ENCODE peak calls at places on chromosomes 1 and 21, in nine cellular contexts. I is HL-60; D is hepatocyte; A is CD8-positive, alpha-beta T cell; Z is uterus; F is left ventricle myocardium inferior; L is ovary; K is upper lobe of right lung; R is A549. T is an unnamed sample.

GRCh38 chr1:29234471-29234870 is 1.9 kb upstream of the PTPRU start:
- DNase-seq in R (no peak), L (no peak), Z (no peak), F (no peak), K (no peak), A (no peak), I (no peak), D (no peak), T (no peak)

GRCh38 chr1:109191377-109191776 is 22.3 kb upstream of the SARS1 start:
- DNase-seq in K (no peak), F (no peak), R (no peak), A (no peak), I (no peak), L (no peak), Z (no peak), D (no peak), T (no peak)

GRCh38 chr1:208448425-208448824 is 204.2 kb upstream of the PLXNA2 start:
- DNase-seq in R (no peak), L (no peak), A (no peak), F (no peak), I (no peak), K (no peak), Z (no peak), D (no peak), T (no peak)

GRCh38 chr1:118907466-118907865 is 80.7 kb downstream of the TBX15 start:
- DNase-seq in Z (no peak), L (no peak), R (no peak), I (no peak), F (no peak), A (no peak), K (no peak), D (no peak), T (no peak)

GRCh38 chr1:232383455-232384074 is 246.4 kb downstream of the SIPA1L2 start:
- DNase-seq in D (no peak), R (no peak), F (no peak), L (no peak), I (no peak), K (no peak), Z (no peak), A (no peak), T (no peak)

GRCh38 chr1:23594927-23595353 is 35.6 kb upstream of the ID3 start:
- DNase-seq in R (no peak), D (no peak), A (no peak), L (no peak), F (no peak), I (peak; percentile 48), Z (no peak), K (no peak), T (no peak)

GRCh38 chr21:45418301-45419071 is 13.5 kb downstream of the COL18A1 start:
- DNase-seq in I (no peak), A (no peak), R (no peak), L (peak; percentile 30), Z (no peak), F (peak; percentile 12), K (no peak), D (peak; percentile 4), T (no peak)

GRCh38 chr21:36882776-36883175 is 83.7 kb downstream of the HLCS start:
- DNase-seq in D (no peak), F (no peak), I (no peak), R (no peak), A (no peak), L (no peak), K (no peak), Z (no peak), T (no peak)

GRCh38 chr1:1211541-1212511 is 2.1 kb downstream of the TNFRSF4 start:
- DNase-seq in L (no peak), R (no peak), A (no peak), D (no peak), I (no peak), K (no peak), F (peak; percentile 11), Z (no peak), T (no peak)

GRCh38 chr1:1213919-1214599 is at the start of gene TNFRSF4:
- DNase-seq in L (no peak), Z (no peak), A (no peak), F (peak; percentile 12), I (no peak), K (no peak), D (no peak), R (no peak), T (no peak)

GRCh38 chr1:1215266-1215676 is 1.3 kb upstream of the TNFRSF4 start:
- DNase-seq in R (no peak), L (no peak), F (no peak), K (no peak), Z (no peak), I (no peak), A (no peak), D (no peak), T (no peak)

GRCh38 chr1:1212780-1213152 is 1.2 kb downstream of the TNFRSF4 start:
- DNase-seq in Z (no peak), I (peak; percentile 48), A (peak; percentile 37), K (peak; percentile 78), D (no peak), R (no peak), F (peak; percentile 50), L (no peak), T (no peak)

DNA sequence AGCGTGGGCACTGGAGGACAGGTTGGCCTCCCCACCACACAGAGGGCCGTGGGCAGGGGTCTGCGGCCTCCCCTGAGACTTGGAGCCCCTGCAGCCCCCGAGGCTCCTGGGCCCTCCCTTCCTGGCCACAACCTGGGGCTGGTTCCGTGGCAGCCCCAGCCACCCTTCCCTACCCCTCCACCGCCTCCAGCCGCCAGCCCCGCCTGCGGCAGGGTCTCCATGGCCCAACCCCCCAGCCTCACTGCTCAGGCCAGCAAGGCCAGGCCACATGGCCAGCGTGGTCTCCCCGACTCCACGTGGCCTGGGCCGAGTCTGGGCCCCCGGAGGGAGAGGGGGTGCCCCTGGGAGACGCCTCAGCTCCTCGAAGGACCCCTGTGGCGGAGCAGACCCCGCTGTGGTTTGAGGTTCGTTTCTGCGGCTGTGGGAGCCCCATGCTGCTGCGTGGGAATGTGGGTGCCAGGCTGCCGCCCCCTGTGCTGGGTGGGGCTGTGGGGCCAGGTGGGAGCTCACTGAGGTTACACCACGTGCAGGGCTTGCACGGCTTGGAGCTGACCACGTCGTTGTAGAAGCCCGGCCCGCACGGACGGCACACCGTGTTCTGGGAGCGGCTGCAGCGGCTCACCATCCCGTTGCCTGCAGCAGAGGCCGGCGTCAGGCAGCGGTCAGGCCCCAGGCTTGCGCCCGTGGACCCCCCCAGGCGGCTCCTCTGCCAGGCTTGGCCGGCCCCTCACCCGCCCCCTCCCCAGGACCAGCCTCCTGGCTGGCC is 617 bp downstream of the TNFRSF4 start:
- DNase-seq in I (peak; percentile 18), L (no peak), D (no peak), F (peak; percentile 15), K (no peak), A (no peak), R (no peak), Z (no peak), T (no peak)
- H3K4me3 ChIP-seq in I (no peak overlapping the region), L (no peak overlapping the region), D (no peak overlapping the region), F (peak overlapping the region; percentile 61), K (peak overlapping the region; percentile 44), A (peak overlapping the region; percentile 30), R (no peak overlapping the region), Z (no peak overlapping the region), T (no peak overlapping the region)

GRCh38 chr1:26165126-26165892 is 3.5 kb downstream of the C1orf232 start:
- DNase-seq in D (no peak), A (no peak), I (no peak), R (no peak), K (no peak), L (no peak), F (no peak), Z (no peak), T (no peak)

GRCh38 chr1:26164036-26164927 is 4.5 kb downstream of the C1orf232 start:
- DNase-seq in D (peak; percentile 79), Z (no peak), L (peak; percentile 48), F (peak; percentile 45), R (peak; percentile 50), K (peak; percentile 72), A (peak; percentile 41), I (peak; percentile 26), T (no peak)

GRCh38 chr1:26162220-26162703 is 3.4 kb downstream of the FAM110D start:
- DNase-seq in K (no peak), A (no peak), I (peak; percentile 26), D (no peak), F (no peak), Z (no peak), L (no peak), R (peak; percentile 16), T (no peak)

GRCh38 chr1:26161408-26162219 is 2.7 kb downstream of the FAM110D start:
- DNase-seq in K (peak; percentile 85), F (peak; percentile 74), Z (no peak), A (no peak), I (peak; percentile 66), L (peak; percentile 57), D (peak; percentile 80), R (peak; percentile 26), T (no peak)

GRCh38 chr1:26163684-26164035 is 4.8 kb downstream of the FAM110D start:
- DNase-seq in I (no peak), K (no peak), A (no peak), L (no peak), F (no peak), Z (no peak), R (no peak), D (no peak), T (no peak)
- H3K4me3 ChIP-seq in I (peak overlapping the region; percentile 46), K (peak overlapping the region; percentile 25), A (peak overlapping the region; percentile 50), L (peak overlapping the region; percentile 40), F (peak overlapping the region; percentile 62), Z (peak overlapping the region; percentile 34), R (peak overlapping the region; percentile 54), D (no peak overlapping the region), T (peak overlapping the region; percentile 75)

DNA sequence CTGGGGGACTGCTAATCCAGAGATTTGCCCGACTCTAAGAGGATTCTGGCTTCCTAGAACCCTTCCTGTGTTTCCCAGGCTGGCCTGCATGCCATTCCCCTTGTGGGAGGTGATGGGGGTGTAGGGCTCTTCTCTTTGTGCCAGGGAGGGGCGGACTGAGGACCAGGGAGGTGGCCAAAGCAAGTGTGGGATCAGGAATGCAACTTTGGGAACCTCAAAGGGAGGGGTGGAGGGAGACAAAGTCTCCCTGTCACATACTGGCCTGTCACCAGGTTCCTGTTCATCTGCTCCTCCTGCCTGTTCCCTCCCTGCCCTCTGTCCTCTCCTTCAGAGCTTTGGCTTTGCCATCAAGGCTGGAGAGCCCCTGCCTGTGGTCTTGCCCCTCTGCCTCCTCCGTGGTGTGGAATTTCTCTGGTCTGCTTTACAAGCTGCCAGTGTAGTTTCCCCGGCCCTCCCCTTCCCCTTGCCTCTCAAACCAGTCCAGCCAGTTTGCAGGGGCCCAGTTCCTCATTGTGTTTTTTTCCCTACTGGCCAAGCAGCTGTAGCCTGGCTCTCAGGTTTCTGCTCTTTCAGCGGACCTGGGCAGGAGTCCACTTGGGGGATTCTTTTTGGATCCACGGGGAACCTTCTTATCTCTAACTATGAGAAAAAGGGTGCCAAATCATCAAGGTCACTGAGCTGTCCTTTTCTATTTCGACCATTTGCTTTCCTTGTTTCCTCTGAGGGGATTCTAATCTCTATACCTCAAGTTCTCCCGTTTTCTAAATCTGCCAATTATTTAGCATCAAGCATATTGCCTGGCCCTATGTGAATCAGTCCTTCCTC is 1.8 kb downstream of the CGN start:
- DNase-seq in F (no peak), K (peak; percentile 87), L (no peak), I (peak; percentile 59), D (peak; percentile 79), A (no peak), Z (no peak), R (no peak), T (no peak)
- H3K4me3 ChIP-seq in F (no peak overlapping the region), K (peak overlapping the region; percentile 74), L (peak overlapping the region; percentile 64), I (no peak overlapping the region), D (peak overlapping the region; percentile 62), A (no peak overlapping the region), Z (no peak overlapping the region), R (no peak overlapping the region), T (no peak overlapping the region)

DNA sequence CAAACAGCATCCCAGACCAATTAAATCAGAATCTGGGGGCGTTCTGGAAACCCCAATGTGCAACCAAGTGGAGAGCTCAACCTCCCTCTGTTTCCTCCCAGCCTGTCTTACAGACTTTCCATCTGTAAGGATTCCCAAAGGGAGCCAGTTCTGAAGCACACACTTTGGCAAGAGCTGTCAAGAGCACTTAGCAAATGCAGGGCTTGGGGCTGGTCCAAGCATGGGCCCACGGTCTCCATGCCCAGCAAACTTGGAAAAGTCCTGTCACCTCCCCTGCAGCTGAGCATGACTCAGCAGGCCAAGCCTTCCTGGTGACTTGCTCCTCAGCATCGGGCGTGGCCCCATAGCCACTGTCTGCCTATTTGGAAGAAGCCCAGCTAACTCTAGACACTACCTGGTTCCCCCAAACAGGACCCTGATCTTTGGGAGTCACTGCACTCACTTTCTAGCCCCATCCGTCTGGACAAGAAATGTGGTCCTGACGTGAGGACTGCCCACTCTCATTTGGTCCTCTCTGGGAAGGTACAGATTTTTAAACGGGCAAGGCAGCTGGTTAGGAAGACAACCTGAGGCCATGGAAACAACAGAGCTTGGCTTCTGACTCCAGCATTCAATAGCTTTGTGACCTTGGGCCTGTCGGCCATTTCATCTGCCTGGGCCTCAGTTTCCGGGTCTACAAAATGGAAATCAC is 16.9 kb downstream of the SLC2A1 start:
- DNase-seq in Z (no peak), L (no peak), D (peak; percentile 73), K (peak; percentile 88), R (no peak), I (no peak), F (peak; percentile 79), A (no peak), T (no peak)
- H3K4me3 ChIP-seq in Z (no peak overlapping the region), L (no peak overlapping the region), D (no peak overlapping the region), K (no peak overlapping the region), R (peak overlapping the region; percentile 16), I (no peak overlapping the region), F (no peak overlapping the region), A (no peak overlapping the region), T (no peak overlapping the region)

T was measured in SK-N-MC.